ENCODE peak calls at places on chromosomes 6 and 20, in ten cellular contexts. K is fibroblast of villous mesenchyme; C is activated CD8-positive, alpha-beta memory T cell treated with anti-CD3 and anti-CD28 coated beads, Interleukin-2, amount 50 U/mL, for 4 hours; J is activated T-cell treated with anti-CD3 and anti-CD28 coated beads, Interleukin-2, amount 50 U/mL, for 72 hours; L is osteocyte; Y is IMR-90; G is T-helper 1 cell; I is DND-41; M is CD4-positive, alpha-beta memory T cell; W is NCI-H460. A is an unnamed sample.

GRCh38 chr20:37265152-37265551 is 3.5 kb upstream of the GHRH start:
- DNase-seq in Y (no peak), I (no peak), W (no peak), C (no peak), K (no peak), L (no peak), G (no peak), J (peak), M (no peak), A (no peak)

GRCh38 chr6:45126033-45126432 is 202.1 kb upstream of the RUNX2 start:
- DNase-seq in J (no peak), I (no peak), G (no peak), M (no peak), C (no peak), L (no peak), W (no peak), Y (no peak), K (no peak), A (no peak)

GRCh38 chr6:93848011-93848620 is 428.8 kb upstream of the EPHA7 start:
- DNase-seq in G (no peak), J (no peak), M (no peak), I (no peak), W (no peak), L (no peak), C (no peak), Y (no peak), K (no peak), A (no peak)

GRCh38 chr6:4665489-4666417 is 110.5 kb upstream of the CDYL start:
- DNase-seq in K (peak), W (no peak), L (peak), Y (peak), M (no peak), G (no peak), J (no peak), I (no peak), C (no peak), A (no peak)

GRCh38 chr6:30238178-30238795 is 25.1 kb upstream of the TRIM26 start:
- DNase-seq in M (peak), G (no peak), L (no peak), K (peak), W (peak), J (peak), C (no peak), I (no peak), Y (peak), A (no peak)

GRCh38 chr20:32462900-32463641 is 104.9 kb downstream of the ASXL1 start:
- DNase-seq in G (no peak), L (no peak), M (no peak), C (no peak), W (no peak), Y (no peak), K (no peak), J (no peak), I (no peak), A (no peak)

GRCh38 chr20:56174416-56174815 is 74.1 kb upstream of the MC3R start:
- DNase-seq in C (no peak), J (no peak), M (no peak), L (no peak), Y (no peak), W (no peak), K (no peak), G (no peak), I (no peak), A (no peak)

GRCh38 chr6:136987526-136987925 is 57.2 kb downstream of the IL20RA start:
- DNase-seq in K (no peak), C (no peak), G (no peak), I (no peak), W (no peak), L (no peak), Y (no peak), J (no peak), M (no peak), A (no peak)

GRCh38 chr6:37698264-37699137 is 818 bp upstream of the MDGA1 start:
- DNase-seq in J (peak), C (peak), Y (peak), M (peak), I (peak), L (no peak), W (no peak), K (peak), G (peak), A (no peak)

GRCh38 chr20:62157387-62158087 is 14.0 kb downstream of the SS18L1 start:
- DNase-seq in I (no peak), W (no peak), Y (no peak), C (no peak), G (no peak), L (no peak), M (no peak), J (no peak), K (no peak), A (no peak)

GRCh38 chr6:133814797-133815196 is 74.1 kb upstream of the TCF21 start:
- DNase-seq in I (no peak), K (peak), W (peak), J (peak), M (no peak), C (no peak), L (no peak), G (no peak), Y (peak), A (no peak)

GRCh38 chr6:110390404-110390803 is 25.0 kb downstream of the DDO start:
- DNase-seq in G (no peak), K (no peak), Y (no peak), C (no peak), I (no peak), W (no peak), J (no peak), L (no peak), M (no peak), A (no peak)

GRCh38 chr6:139757766-139758655 is 383.6 kb upstream of the CITED2 start:
- DNase-seq in C (no peak), G (no peak), K (peak), W (no peak), Y (peak), M (no peak), J (no peak), L (no peak), I (no peak), A (no peak)

GRCh38 chr6:152240983-152241766 is 396.0 kb downstream of the SYNE1 start:
- DNase-seq in Y (no peak), C (no peak), M (no peak), K (peak), L (no peak), W (no peak), G (no peak), I (no peak), J (no peak), A (no peak)

GRCh38 chr20:1825492-1825891 is 69.7 kb upstream of the SIRPA start:
- DNase-seq in C (no peak), I (no peak), M (no peak), G (no peak), J (no peak), K (peak), L (no peak), W (no peak), Y (peak), A (no peak)

GRCh38 chr6:111810321-111811235 is 62.7 kb downstream of the FYN start:
- DNase-seq in L (no peak), C (no peak), J (peak), M (peak), K (no peak), G (no peak), I (no peak), W (no peak), Y (no peak), A (no peak)

GRCh38 chr6:169944415-169944814 is 193.0 kb downstream of the ERMARD start:
- DNase-seq in W (no peak), M (no peak), L (no peak), I (no peak), J (no peak), G (no peak), C (no peak), Y (no peak), K (no peak), A (no peak)

GRCh38 chr6:79375635-79376425 is 141.3 kb upstream of the HMGN3 start:
- DNase-seq in I (no peak), Y (no peak), W (no peak), C (no peak), M (no peak), J (no peak), K (no peak), L (no peak), G (no peak), A (no peak)

GRCh38 chr6:40369028-40369427 is 218.1 kb downstream of the LRFN2 start:
- DNase-seq in C (no peak), I (no peak), L (no peak), M (no peak), J (no peak), K (no peak), W (no peak), Y (no peak), G (no peak), A (no peak)

GRCh38 chr6:48101277-48101676 is 9.7 kb downstream of the PTCHD4 start:
- DNase-seq in G (no peak), L (no peak), Y (no peak), I (no peak), W (no peak), K (no peak), M (no peak), J (no peak), C (no peak), A (no peak)

GRCh38 chr6:42007753-42008528 is 42.4 kb upstream of the TAF8 start:
- DNase-seq in K (no peak), G (peak), W (no peak), M (peak), J (peak), C (peak), I (peak), L (no peak), Y (no peak), A (no peak)

GRCh38 chr6:104784884-104785283 is 74.8 kb downstream of the HACE1 start:
- DNase-seq in M (no peak), Y (peak), L (no peak), J (no peak), K (peak), C (no peak), W (no peak), I (no peak), G (no peak), A (peak)

GRCh38 chr6:79557683-79558082 is 20.5 kb upstream of the LCA5 start:
- DNase-seq in K (no peak), W (no peak), G (no peak), M (no peak), L (no peak), Y (peak), C (no peak), I (no peak), J (no peak), A (no peak)

GRCh38 chr6:125945378-125946141 is 11.0 kb upstream of the HINT3 start:
- DNase-seq in I (no peak), L (no peak), J (no peak), Y (peak), K (peak), M (no peak), C (no peak), W (peak), G (no peak), A (no peak)

A was measured in brain pericyte.